ENCODE peak calls at places on chromosomes 12 and 14, in eight cellular contexts. One of them, this sample, is unnamed. For H3K4me1 and H3K9me3, the result is how much of the 10 kb centered on the place peaks cover.

GRCh38 chr14:102942069-102942468 is 19.6 kb downstream of the AMN start:
- DNase-seq in breast epithelium: no peak
- DNase-seq in uterus: no peak
- DNase-seq in A549: no peak
- DNase-seq in tibial nerve: no peak
- DNase-seq in IMR-90: no peak
- DNase-seq in right atrium auricular region: no peak
- DNase-seq in sigmoid colon: no peak
- DNase-seq in this sample: no peak

GRCh38 chr14:51595831-51596472 is 55.8 kb upstream of the FRMD6 start:
- DNase-seq in right atrium auricular region: no peak
- DNase-seq in tibial nerve: no peak
- DNase-seq in sigmoid colon: no peak
- DNase-seq in A549: no peak
- DNase-seq in IMR-90: no peak
- DNase-seq in uterus: no peak
- DNase-seq in breast epithelium: no peak
- DNase-seq in this sample: peak

GRCh38 chr14:80211143-80212024 is at the start of gene DIO2:
- DNase-seq in IMR-90: peak
- DNase-seq in breast epithelium: no peak
- DNase-seq in A549: peak
- DNase-seq in tibial nerve: peak
- DNase-seq in uterus: no peak
- DNase-seq in right atrium auricular region: no peak
- DNase-seq in sigmoid colon: no peak
- DNase-seq in this sample: no peak

GRCh38 chr14:69572634-69573135 is 2.0 kb downstream of the CCDC177 start:
- DNase-seq in A549: peak
- DNase-seq in right atrium auricular region: no peak
- DNase-seq in breast epithelium: no peak
- DNase-seq in sigmoid colon: no peak
- DNase-seq in tibial nerve: no peak
- DNase-seq in IMR-90: no peak
- DNase-seq in uterus: no peak
- DNase-seq in this sample: no peak

GRCh38 chr14:22819191-22819988 is 4.2 kb upstream of the SLC7A7 start:
- DNase-seq in tibial nerve: peak
- DNase-seq in breast epithelium: no peak
- DNase-seq in right atrium auricular region: no peak
- DNase-seq in uterus: no peak
- DNase-seq in sigmoid colon: peak
- DNase-seq in IMR-90: peak
- DNase-seq in A549: peak
- DNase-seq in this sample: peak

GRCh38 chr12:57939291-57939690 is 2.1 kb upstream of the ATP23 start:
- DNase-seq in right atrium auricular region: no peak
- DNase-seq in breast epithelium: no peak
- DNase-seq in tibial nerve: no peak
- DNase-seq in IMR-90: no peak
- DNase-seq in A549: no peak
- DNase-seq in sigmoid colon: no peak
- DNase-seq in uterus: no peak
- DNase-seq in this sample: no peak

GRCh38 chr12:58727526-58727925 is 192.8 kb downstream of the LRIG3 start:
- DNase-seq in breast epithelium: no peak
- DNase-seq in uterus: no peak
- DNase-seq in IMR-90: peak
- DNase-seq in tibial nerve: no peak
- DNase-seq in sigmoid colon: no peak
- DNase-seq in right atrium auricular region: no peak
- DNase-seq in A549: no peak
- DNase-seq in this sample: no peak

GRCh38 chr14:75811862-75812505 is 150.9 kb downstream of the TTLL5 start:
- DNase-seq in A549: no peak
- DNase-seq in tibial nerve: no peak
- DNase-seq in right atrium auricular region: no peak
- DNase-seq in IMR-90: no peak
- DNase-seq in uterus: no peak
- DNase-seq in sigmoid colon: no peak
- DNase-seq in breast epithelium: no peak
- DNase-seq in this sample: no peak

GRCh38 chr12:51405801-51406207 is 14.6 kb upstream of the GALNT6 start:
- DNase-seq in uterus: no peak
- DNase-seq in right atrium auricular region: no peak
- DNase-seq in A549: no peak
- DNase-seq in IMR-90: no peak
- DNase-seq in tibial nerve: no peak
- DNase-seq in breast epithelium: no peak
- DNase-seq in sigmoid colon: no peak
- DNase-seq in this sample: no peak

GRCh38 chr14:37585101-37585479 is 10.0 kb downstream of the FOXA1 start:
- DNase-seq in right atrium auricular region: no peak
- DNase-seq in uterus: no peak
- DNase-seq in breast epithelium: peak
- DNase-seq in A549: no peak
- DNase-seq in IMR-90: no peak
- DNase-seq in tibial nerve: no peak
- DNase-seq in sigmoid colon: no peak
- DNase-seq in this sample: no peak

GRCh38 chr14:76953196-76953945 is 75.1 kb downstream of the IRF2BPL start:
- DNase-seq in uterus: peak
- DNase-seq in IMR-90: peak
- DNase-seq in right atrium auricular region: peak
- DNase-seq in breast epithelium: peak
- DNase-seq in A549: peak
- DNase-seq in tibial nerve: peak
- DNase-seq in sigmoid colon: peak
- DNase-seq in this sample: no peak

GRCh38 chr14:96060161-96060933 is 21.2 kb downstream of the C14orf132 start:
- DNase-seq in A549: no peak
- DNase-seq in right atrium auricular region: no peak
- DNase-seq in breast epithelium: no peak
- DNase-seq in IMR-90: no peak
- DNase-seq in tibial nerve: no peak
- DNase-seq in uterus: no peak
- DNase-seq in sigmoid colon: no peak
- DNase-seq in this sample: no peak

DNA sequence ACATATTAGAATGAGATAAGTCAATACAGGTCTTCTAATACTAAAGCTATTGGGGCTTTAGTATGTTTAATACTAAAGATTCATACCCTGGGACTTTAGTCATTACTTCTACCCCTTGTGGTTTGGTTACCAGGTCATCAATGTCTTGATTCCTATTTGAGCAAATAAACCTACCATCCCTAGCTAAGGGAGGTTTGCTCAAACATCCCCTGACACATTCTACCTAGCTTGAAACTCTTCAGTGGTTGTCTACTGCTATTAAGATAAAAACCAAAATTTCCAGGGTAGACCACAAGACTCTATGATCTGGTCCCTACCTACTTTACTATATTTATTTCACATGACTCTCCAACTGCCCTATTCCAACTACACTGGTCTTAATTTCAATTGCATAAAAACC is 7.3 kb upstream of the C2CD5 start:
- DNase-seq in sigmoid colon: no peak
- DNase-seq in tibial nerve: no peak
- DNase-seq in right atrium auricular region: no peak
- DNase-seq in breast epithelium: no peak
- DNase-seq in IMR-90: no peak
- DNase-seq in uterus: no peak
- DNase-seq in A549: no peak
- DNase-seq in this sample: no peak
- H3K4me1 ChIP-seq in sigmoid colon: under half
- H3K4me1 ChIP-seq in tibial nerve: under half
- H3K4me1 ChIP-seq in right atrium auricular region: under half
- H3K4me1 ChIP-seq in breast epithelium: under half
- H3K4me1 ChIP-seq in IMR-90: under half
- H3K4me1 ChIP-seq in uterus: under half
- H3K4me1 ChIP-seq in A549: under half
- H3K4me1 ChIP-seq in this sample: under half

GRCh38 chr12:80938397-80938796 is 663 bp upstream of the LIN7A start:
- DNase-seq in right atrium auricular region: no peak
- DNase-seq in breast epithelium: no peak
- DNase-seq in tibial nerve: no peak
- DNase-seq in A549: no peak
- DNase-seq in sigmoid colon: no peak
- DNase-seq in uterus: no peak
- DNase-seq in IMR-90: no peak
- DNase-seq in this sample: no peak

GRCh38 chr12:80936642-80937390 is 918 bp downstream of the LIN7A start:
- DNase-seq in right atrium auricular region: no peak
- DNase-seq in sigmoid colon: peak
- DNase-seq in breast epithelium: no peak
- DNase-seq in IMR-90: peak
- DNase-seq in tibial nerve: no peak
- DNase-seq in A549: peak
- DNase-seq in uterus: peak
- DNase-seq in this sample: peak

GRCh38 chr12:80941916-80942315 is 4.2 kb upstream of the LIN7A start:
- DNase-seq in right atrium auricular region: no peak
- DNase-seq in tibial nerve: no peak
- DNase-seq in A549: no peak
- DNase-seq in IMR-90: no peak
- DNase-seq in uterus: no peak
- DNase-seq in sigmoid colon: no peak
- DNase-seq in breast epithelium: no peak
- DNase-seq in this sample: no peak

GRCh38 chr12:80937391-80938238 is at the start of gene LIN7A:
- DNase-seq in right atrium auricular region: no peak
- DNase-seq in breast epithelium: no peak
- DNase-seq in A549: peak
- DNase-seq in IMR-90: peak
- DNase-seq in tibial nerve: peak
- DNase-seq in uterus: peak
- DNase-seq in sigmoid colon: peak
- DNase-seq in this sample: peak

GRCh38 chr12:80939231-80939950 is 1.7 kb upstream of the LIN7A start:
- DNase-seq in tibial nerve: no peak
- DNase-seq in A549: no peak
- DNase-seq in uterus: no peak
- DNase-seq in IMR-90: no peak
- DNase-seq in sigmoid colon: no peak
- DNase-seq in right atrium auricular region: no peak
- DNase-seq in breast epithelium: no peak
- DNase-seq in this sample: no peak
- H3K27ac ChIP-seq in tibial nerve: peak
- H3K27ac ChIP-seq in A549: no peak
- H3K27ac ChIP-seq in uterus: no peak
- H3K27ac ChIP-seq in IMR-90: no peak
- H3K27ac ChIP-seq in sigmoid colon: no peak
- H3K27ac ChIP-seq in right atrium auricular region: no peak
- H3K27ac ChIP-seq in breast epithelium: no peak
- H3K27ac ChIP-seq in this sample: no peak

GRCh38 chr12:46667547-46667946 is 158.2 kb downstream of the SLC38A4 start:
- DNase-seq in A549: no peak
- DNase-seq in uterus: no peak
- DNase-seq in sigmoid colon: no peak
- DNase-seq in right atrium auricular region: no peak
- DNase-seq in tibial nerve: no peak
- DNase-seq in IMR-90: peak
- DNase-seq in breast epithelium: no peak
- DNase-seq in this sample: peak
- H3K9me3 ChIP-seq in A549: under half
- H3K9me3 ChIP-seq in uterus: under half
- H3K9me3 ChIP-seq in sigmoid colon: under half
- H3K9me3 ChIP-seq in right atrium auricular region: under half
- H3K9me3 ChIP-seq in tibial nerve: under half
- H3K9me3 ChIP-seq in IMR-90: under half
- H3K9me3 ChIP-seq in breast epithelium: under half
- H3K9me3 ChIP-seq in this sample: under half

GRCh38 chr12:105352940-105353635 is 22.6 kb downstream of the C12orf75 start:
- DNase-seq in breast epithelium: no peak
- DNase-seq in IMR-90: no peak
- DNase-seq in tibial nerve: no peak
- DNase-seq in sigmoid colon: no peak
- DNase-seq in A549: peak
- DNase-seq in uterus: no peak
- DNase-seq in right atrium auricular region: no peak
- DNase-seq in this sample: peak
- H3K4me1 ChIP-seq in breast epithelium: under half
- H3K4me1 ChIP-seq in IMR-90: under half
- H3K4me1 ChIP-seq in tibial nerve: under half
- H3K4me1 ChIP-seq in sigmoid colon: under half
- H3K4me1 ChIP-seq in A549: half or more
- H3K4me1 ChIP-seq in uterus: under half
- H3K4me1 ChIP-seq in right atrium auricular region: under half
- H3K4me1 ChIP-seq in this sample: under half

DNA sequence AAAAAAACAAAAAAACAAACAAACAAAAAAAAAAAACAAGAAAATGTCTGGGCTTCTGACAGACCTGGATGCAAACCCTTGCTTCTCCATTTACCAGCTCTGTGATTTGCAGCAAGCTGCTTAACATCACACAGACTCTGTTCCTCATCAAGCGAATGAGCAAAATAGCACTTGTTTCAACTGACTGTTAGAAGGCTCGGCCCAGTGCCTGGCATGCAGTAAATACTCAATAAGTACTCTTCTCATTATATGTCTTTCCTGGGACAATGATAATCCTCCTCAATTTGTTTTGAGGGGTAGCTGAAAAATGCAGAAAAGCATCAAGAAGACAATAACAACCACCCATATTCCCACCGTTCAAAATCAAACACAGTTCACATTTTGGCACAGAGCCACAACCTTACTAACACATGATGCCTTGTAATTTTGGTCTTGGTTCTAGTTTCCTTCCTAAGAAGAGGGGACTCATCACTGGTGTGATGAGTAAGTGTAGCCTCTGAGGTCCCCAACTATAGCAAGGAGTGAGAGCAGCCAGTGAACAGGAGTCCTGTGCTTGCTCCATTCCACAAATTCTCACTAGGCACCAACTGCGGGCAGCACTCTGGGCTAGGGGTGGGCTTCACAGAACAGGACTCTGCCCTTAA is 60.4 kb downstream of the TTC7B start:
- DNase-seq in right atrium auricular region: peak
- DNase-seq in A549: no peak
- DNase-seq in tibial nerve: no peak
- DNase-seq in breast epithelium: no peak
- DNase-seq in uterus: no peak
- DNase-seq in sigmoid colon: no peak
- DNase-seq in IMR-90: peak
- DNase-seq in this sample: no peak
- H3K27ac ChIP-seq in right atrium auricular region: no peak
- H3K27ac ChIP-seq in A549: no peak
- H3K27ac ChIP-seq in tibial nerve: no peak
- H3K27ac ChIP-seq in breast epithelium: no peak
- H3K27ac ChIP-seq in uterus: no peak
- H3K27ac ChIP-seq in sigmoid colon: no peak
- H3K27ac ChIP-seq in IMR-90: no peak
- H3K27ac ChIP-seq in this sample: no peak

This sample was measured in cardiac muscle cell.